ENCODE peak calls at places on chromosomes 12 and 14, in five cellular contexts. T is BJ, I is upper lobe of right lung, C is cardiac fibroblast, G is fibroblast of pulmonary artery. J is an unnamed sample.

GRCh38 chr14:97956944-97957343 is 1159.8 kb downstream of the VRK1 start:
- DNase-seq in G (no peak), C (no peak), I (no peak), T (no peak), J (no peak)

GRCh38 chr12:11486623-11487444 is 91.5 kb upstream of the PRB2 start:
- DNase-seq in T (peak; percentile 36), C (peak; percentile 93), I (peak; percentile 77), G (peak; percentile 92), J (peak; percentile 90)

GRCh38 chr14:104547310-104547997 is 32.1 kb upstream of the C14orf180 start:
- DNase-seq in C (no peak), T (no peak), I (peak; percentile 57), G (no peak), J (no peak)

GRCh38 chr12:88334271-88334670 is 192.2 kb downstream of the TMTC3 start:
- DNase-seq in C (peak; percentile 94), T (no peak), G (peak; percentile 72), I (no peak), J (no peak)

GRCh38 chr12:49131973-49132461 is 822 bp upstream of the TUBA1B start:
- DNase-seq in I (no peak), T (no peak), G (peak; percentile 63), C (peak; percentile 69), J (peak; percentile 66)

GRCh38 chr12:56271031-56271430 is 4.3 kb downstream of the COQ10A start:
- DNase-seq in G (peak; percentile 44), C (peak; percentile 46), T (no peak), I (no peak), J (no peak)

GRCh38 chr12:56032006-56032405 is 9.7 kb upstream of the RPS26 start:
- DNase-seq in I (no peak), G (no peak), T (no peak), C (no peak), J (no peak)

GRCh38 chr12:5051334-5051733 is 7.7 kb downstream of the KCNA5 start:
- DNase-seq in T (no peak), C (no peak), G (no peak), I (no peak), J (no peak)

GRCh38 chr12:93448796-93449195 is 7.0 kb upstream of the UBE2N start:
- DNase-seq in G (no peak), T (no peak), I (no peak), C (no peak), J (no peak)

GRCh38 chr12:6383572-6384498 is at the start of gene LTBR:
- DNase-seq in I (peak; percentile 99), C (peak; percentile 93), G (peak; percentile 96), T (peak; percentile 73), J (peak; percentile 99)
- TF ChIP-seq CTCF in I (peak; percentile 15), C (no peak), G (no peak), T (peak; percentile 11), J (no peak)

DNA sequence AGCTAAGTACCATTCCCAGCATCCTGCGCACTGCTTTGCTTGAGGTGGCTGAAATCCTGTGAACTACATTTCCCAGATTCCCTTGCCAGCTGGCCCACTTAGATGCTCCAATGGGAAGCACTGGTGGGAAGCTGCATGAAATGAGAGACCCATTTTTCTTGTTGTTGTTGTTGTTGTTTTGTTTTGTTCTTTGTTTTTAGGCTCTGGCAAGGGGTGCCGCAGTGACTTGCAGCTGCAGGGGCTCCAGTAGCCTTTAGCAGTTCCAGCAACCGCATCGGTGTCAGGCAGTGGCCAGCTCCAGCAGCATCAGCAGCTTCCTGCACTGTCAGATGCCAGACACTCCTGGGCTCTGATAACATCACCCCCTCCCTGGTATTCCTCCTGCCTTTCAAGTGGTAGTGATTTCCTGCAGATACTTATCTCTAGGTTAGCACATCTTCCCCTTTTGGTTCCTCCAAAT is 8.8 kb upstream of the EGLN3 start:
- DNase-seq in G (no peak), I (no peak), C (no peak), T (no peak), J (no peak)
- H3K4me3 ChIP-seq in G (no peak overlapping the region), I (no peak overlapping the region), C (no peak overlapping the region), T (no peak overlapping the region), J (no peak overlapping the region)

GRCh38 chr12:30810918-30811317 is 56.2 kb upstream of the CAPRIN2 start:
- DNase-seq in T (no peak), G (no peak), I (no peak), C (no peak), J (no peak)

GRCh38 chr12:30806989-30807694 is 52.4 kb upstream of the CAPRIN2 start:
- DNase-seq in G (peak; percentile 90), C (peak; percentile 88), T (no peak), I (no peak), J (peak; percentile 86)

GRCh38 chr12:30811966-30812365 is 57.2 kb upstream of the CAPRIN2 start:
- DNase-seq in C (no peak), G (no peak), I (no peak), T (no peak), J (no peak)

GRCh38 chr12:30805959-30806358 is 51.2 kb upstream of the CAPRIN2 start:
- DNase-seq in I (no peak), G (no peak), T (no peak), C (no peak), J (no peak)

GRCh38 chr12:30807695-30808034 is 52.9 kb upstream of the CAPRIN2 start:
- DNase-seq in C (no peak), T (no peak), I (no peak), G (no peak), J (no peak)
- TF ChIP-seq CTCF in C (no peak), T (no peak), I (no peak), G (no peak), J (no peak)

GRCh38 chr12:118015944-118016343 is 559 bp upstream of the RFC5 start:
- DNase-seq in C (no peak), I (no peak), T (no peak), G (no peak), J (no peak)
- H3K4me3 ChIP-seq in C (peak overlapping the region; percentile 97), I (peak overlapping the region; percentile 98), T (peak overlapping the region; percentile 95), G (peak overlapping the region; percentile 92), J (peak overlapping the region; percentile 92)